ENCODE peak calls at places on chromosomes 13 and 19, in four cellular contexts. One of them, this sample, is unnamed.

GRCh38 chr13:98879965-98880364 is 97.9 kb downstream of the DOCK9 start:
- DNase-seq in activated naive CD8-positive, alpha-beta T cell treated with anti-CD3 and anti-CD28 coated beads, Interleukin-2, amount 50 U/mL, for 24 hours: no peak
- DNase-seq in GM13976: no peak
- DNase-seq in brain microvascular endothelial cell: no peak
- DNase-seq in this sample: no peak

GRCh38 chr13:41603917-41604316 is 146.6 kb downstream of the RGCC start:
- DNase-seq in activated naive CD8-positive, alpha-beta T cell treated with anti-CD3 and anti-CD28 coated beads, Interleukin-2, amount 50 U/mL, for 24 hours: no peak
- DNase-seq in brain microvascular endothelial cell: peak; percentile 56
- DNase-seq in GM13976: no peak
- DNase-seq in this sample: no peak

GRCh38 chr13:80684525-80685017 is 343.6 kb upstream of the SPRY2 start:
- DNase-seq in brain microvascular endothelial cell: no peak
- DNase-seq in activated naive CD8-positive, alpha-beta T cell treated with anti-CD3 and anti-CD28 coated beads, Interleukin-2, amount 50 U/mL, for 24 hours: no peak
- DNase-seq in GM13976: no peak
- DNase-seq in this sample: no peak

GRCh38 chr19:38004100-38004504 is 97.1 kb downstream of the SIPA1L3 start:
- DNase-seq in GM13976: no peak
- DNase-seq in activated naive CD8-positive, alpha-beta T cell treated with anti-CD3 and anti-CD28 coated beads, Interleukin-2, amount 50 U/mL, for 24 hours: no peak
- DNase-seq in brain microvascular endothelial cell: peak; percentile 26
- DNase-seq in this sample: no peak

GRCh38 chr13:66673401-66673800 is 556.7 kb downstream of the PCDH9 start:
- DNase-seq in brain microvascular endothelial cell: peak; percentile 84
- DNase-seq in activated naive CD8-positive, alpha-beta T cell treated with anti-CD3 and anti-CD28 coated beads, Interleukin-2, amount 50 U/mL, for 24 hours: no peak
- DNase-seq in GM13976: no peak
- DNase-seq in this sample: no peak

GRCh38 chr13:28714651-28715050 is 4.1 kb downstream of the SLC46A3 start:
- DNase-seq in brain microvascular endothelial cell: no peak
- DNase-seq in GM13976: no peak
- DNase-seq in activated naive CD8-positive, alpha-beta T cell treated with anti-CD3 and anti-CD28 coated beads, Interleukin-2, amount 50 U/mL, for 24 hours: no peak
- DNase-seq in this sample: no peak

GRCh38 chr19:49514151-49514550 is 1.7 kb downstream of the FCGRT start:
- DNase-seq in brain microvascular endothelial cell: no peak
- DNase-seq in GM13976: peak; percentile 27
- DNase-seq in activated naive CD8-positive, alpha-beta T cell treated with anti-CD3 and anti-CD28 coated beads, Interleukin-2, amount 50 U/mL, for 24 hours: no peak
- DNase-seq in this sample: no peak

GRCh38 chr19:28485300-28485699 is 727.7 kb downstream of the UQCRFS1 start:
- DNase-seq in activated naive CD8-positive, alpha-beta T cell treated with anti-CD3 and anti-CD28 coated beads, Interleukin-2, amount 50 U/mL, for 24 hours: no peak
- DNase-seq in brain microvascular endothelial cell: no peak
- DNase-seq in GM13976: no peak
- DNase-seq in this sample: no peak

GRCh38 chr13:108402850-108403249 is 133.3 kb downstream of the TNFSF13B start:
- DNase-seq in GM13976: no peak
- DNase-seq in brain microvascular endothelial cell: no peak
- DNase-seq in activated naive CD8-positive, alpha-beta T cell treated with anti-CD3 and anti-CD28 coated beads, Interleukin-2, amount 50 U/mL, for 24 hours: no peak
- DNase-seq in this sample: no peak

GRCh38 chr19:48745208-48745995 is 1.3 kb downstream of the IZUMO1 start:
- DNase-seq in brain microvascular endothelial cell: peak; percentile 77
- DNase-seq in GM13976: peak; percentile 77
- DNase-seq in activated naive CD8-positive, alpha-beta T cell treated with anti-CD3 and anti-CD28 coated beads, Interleukin-2, amount 50 U/mL, for 24 hours: peak; percentile 59
- DNase-seq in this sample: peak; percentile 68

GRCh38 chr19:54189668-54190502 is 505 bp upstream of the MBOAT7 start:
- DNase-seq in brain microvascular endothelial cell: peak; percentile 100
- DNase-seq in activated naive CD8-positive, alpha-beta T cell treated with anti-CD3 and anti-CD28 coated beads, Interleukin-2, amount 50 U/mL, for 24 hours: peak; percentile 100
- DNase-seq in GM13976: peak; percentile 98
- DNase-seq in this sample: peak; percentile 96

GRCh38 chr19:9060559-9061340 is 26.1 kb upstream of the OR1M1 start:
- DNase-seq in brain microvascular endothelial cell: no peak
- DNase-seq in activated naive CD8-positive, alpha-beta T cell treated with anti-CD3 and anti-CD28 coated beads, Interleukin-2, amount 50 U/mL, for 24 hours: no peak
- DNase-seq in GM13976: no peak
- DNase-seq in this sample: no peak

GRCh38 chr19:39296055-39296645 is at the start of gene IFNL1:
- DNase-seq in brain microvascular endothelial cell: no peak
- DNase-seq in activated naive CD8-positive, alpha-beta T cell treated with anti-CD3 and anti-CD28 coated beads, Interleukin-2, amount 50 U/mL, for 24 hours: no peak
- DNase-seq in GM13976: no peak
- DNase-seq in this sample: no peak

GRCh38 chr13:51549593-51549992 is 34.7 kb upstream of the WDFY2 start:
- DNase-seq in GM13976: no peak
- DNase-seq in brain microvascular endothelial cell: no peak
- DNase-seq in activated naive CD8-positive, alpha-beta T cell treated with anti-CD3 and anti-CD28 coated beads, Interleukin-2, amount 50 U/mL, for 24 hours: no peak
- DNase-seq in this sample: no peak

GRCh38 chr13:43057653-43058317 is 34.4 kb downstream of the DNAJC15 start:
- DNase-seq in GM13976: no peak
- DNase-seq in brain microvascular endothelial cell: peak; percentile 81
- DNase-seq in activated naive CD8-positive, alpha-beta T cell treated with anti-CD3 and anti-CD28 coated beads, Interleukin-2, amount 50 U/mL, for 24 hours: no peak
- DNase-seq in this sample: no peak

GRCh38 chr19:34305221-34306058 is 51.1 kb downstream of the GARRE1 start:
- DNase-seq in GM13976: no peak
- DNase-seq in activated naive CD8-positive, alpha-beta T cell treated with anti-CD3 and anti-CD28 coated beads, Interleukin-2, amount 50 U/mL, for 24 hours: no peak
- DNase-seq in brain microvascular endothelial cell: no peak
- DNase-seq in this sample: no peak

GRCh38 chr13:39531646-39532045 is 71.3 kb downstream of the LHFPL6 start:
- DNase-seq in activated naive CD8-positive, alpha-beta T cell treated with anti-CD3 and anti-CD28 coated beads, Interleukin-2, amount 50 U/mL, for 24 hours: no peak
- DNase-seq in GM13976: no peak
- DNase-seq in brain microvascular endothelial cell: no peak
- DNase-seq in this sample: no peak

GRCh38 chr13:102401305-102401704 is 543 bp downstream of the FGF14 start:
- DNase-seq in GM13976: peak; percentile 31
- DNase-seq in activated naive CD8-positive, alpha-beta T cell treated with anti-CD3 and anti-CD28 coated beads, Interleukin-2, amount 50 U/mL, for 24 hours: no peak
- DNase-seq in brain microvascular endothelial cell: no peak
- DNase-seq in this sample: no peak

GRCh38 chr19:5292453-5292842 is 48.2 kb downstream of the PTPRS start:
- DNase-seq in activated naive CD8-positive, alpha-beta T cell treated with anti-CD3 and anti-CD28 coated beads, Interleukin-2, amount 50 U/mL, for 24 hours: peak; percentile 30
- DNase-seq in brain microvascular endothelial cell: no peak
- DNase-seq in GM13976: no peak
- DNase-seq in this sample: no peak

GRCh38 chr19:10502524-10503001 is 593 bp downstream of the KEAP1 start:
- DNase-seq in GM13976: peak; percentile 98
- DNase-seq in activated naive CD8-positive, alpha-beta T cell treated with anti-CD3 and anti-CD28 coated beads, Interleukin-2, amount 50 U/mL, for 24 hours: peak; percentile 92
- DNase-seq in brain microvascular endothelial cell: peak; percentile 81
- DNase-seq in this sample: peak; percentile 96

GRCh38 chr13:76597868-76598267 is 288.3 kb downstream of the KCTD12 start:
- DNase-seq in activated naive CD8-positive, alpha-beta T cell treated with anti-CD3 and anti-CD28 coated beads, Interleukin-2, amount 50 U/mL, for 24 hours: no peak
- DNase-seq in brain microvascular endothelial cell: no peak
- DNase-seq in GM13976: no peak
- DNase-seq in this sample: no peak

GRCh38 chr13:74687452-74688180 is 553.4 kb upstream of the KLF12 start:
- DNase-seq in brain microvascular endothelial cell: no peak
- DNase-seq in GM13976: no peak
- DNase-seq in activated naive CD8-positive, alpha-beta T cell treated with anti-CD3 and anti-CD28 coated beads, Interleukin-2, amount 50 U/mL, for 24 hours: no peak
- DNase-seq in this sample: no peak

GRCh38 chr19:41530184-41530534 is 45.8 kb upstream of the CEACAM21 start:
- DNase-seq in GM13976: no peak
- DNase-seq in activated naive CD8-positive, alpha-beta T cell treated with anti-CD3 and anti-CD28 coated beads, Interleukin-2, amount 50 U/mL, for 24 hours: no peak
- DNase-seq in brain microvascular endothelial cell: no peak
- DNase-seq in this sample: no peak

GRCh38 chr13:41188584-41188983 is 5.8 kb downstream of the KBTBD7 start:
- DNase-seq in brain microvascular endothelial cell: no peak
- DNase-seq in activated naive CD8-positive, alpha-beta T cell treated with anti-CD3 and anti-CD28 coated beads, Interleukin-2, amount 50 U/mL, for 24 hours: no peak
- DNase-seq in GM13976: no peak
- DNase-seq in this sample: no peak

GRCh38 chr13:41463823-41464602 is 6.7 kb downstream of the RGCC start:
- DNase-seq in activated naive CD8-positive, alpha-beta T cell treated with anti-CD3 and anti-CD28 coated beads, Interleukin-2, amount 50 U/mL, for 24 hours: peak; percentile 74
- DNase-seq in GM13976: peak; percentile 72
- DNase-seq in brain microvascular endothelial cell: no peak
- DNase-seq in this sample: peak; percentile 73

GRCh38 chr19:50535672-50536071 is 22.0 kb upstream of the ASPDH start:
- DNase-seq in activated naive CD8-positive, alpha-beta T cell treated with anti-CD3 and anti-CD28 coated beads, Interleukin-2, amount 50 U/mL, for 24 hours: no peak
- DNase-seq in GM13976: no peak
- DNase-seq in brain microvascular endothelial cell: no peak
- DNase-seq in this sample: no peak

GRCh38 chr19:2537544-2537943 is 61.6 kb downstream of the GADD45B start:
- DNase-seq in GM13976: no peak
- DNase-seq in brain microvascular endothelial cell: no peak
- DNase-seq in activated naive CD8-positive, alpha-beta T cell treated with anti-CD3 and anti-CD28 coated beads, Interleukin-2, amount 50 U/mL, for 24 hours: no peak
- DNase-seq in this sample: no peak

GRCh38 chr13:110340812-110341444 is 33.8 kb downstream of the COL4A2 start:
- DNase-seq in brain microvascular endothelial cell: peak; percentile 93
- DNase-seq in GM13976: peak; percentile 46
- DNase-seq in activated naive CD8-positive, alpha-beta T cell treated with anti-CD3 and anti-CD28 coated beads, Interleukin-2, amount 50 U/mL, for 24 hours: peak; percentile 64
- DNase-seq in this sample: peak; percentile 40

GRCh38 chr13:112733661-112734379 is 44.0 kb downstream of the ATP11A start:
- DNase-seq in activated naive CD8-positive, alpha-beta T cell treated with anti-CD3 and anti-CD28 coated beads, Interleukin-2, amount 50 U/mL, for 24 hours: no peak
- DNase-seq in brain microvascular endothelial cell: no peak
- DNase-seq in GM13976: no peak
- DNase-seq in this sample: no peak

GRCh38 chr19:39515551-39516191 is 732 bp downstream of the SELENOV start:
- DNase-seq in brain microvascular endothelial cell: no peak
- DNase-seq in GM13976: no peak
- DNase-seq in activated naive CD8-positive, alpha-beta T cell treated with anti-CD3 and anti-CD28 coated beads, Interleukin-2, amount 50 U/mL, for 24 hours: no peak
- DNase-seq in this sample: no peak

GRCh38 chr19:39236527-39236926 is 8.3 kb downstream of the IFNL3 start:
- DNase-seq in GM13976: no peak
- DNase-seq in activated naive CD8-positive, alpha-beta T cell treated with anti-CD3 and anti-CD28 coated beads, Interleukin-2, amount 50 U/mL, for 24 hours: peak; percentile 36
- DNase-seq in brain microvascular endothelial cell: no peak
- DNase-seq in this sample: no peak

GRCh38 chr13:110015253-110015652 is 228.9 kb upstream of the IRS2 start:
- DNase-seq in activated naive CD8-positive, alpha-beta T cell treated with anti-CD3 and anti-CD28 coated beads, Interleukin-2, amount 50 U/mL, for 24 hours: no peak
- DNase-seq in brain microvascular endothelial cell: no peak
- DNase-seq in GM13976: no peak
- DNase-seq in this sample: no peak

GRCh38 chr13:48804836-48805601 is 151.3 kb downstream of the CYSLTR2 start:
- DNase-seq in brain microvascular endothelial cell: no peak
- DNase-seq in GM13976: no peak
- DNase-seq in activated naive CD8-positive, alpha-beta T cell treated with anti-CD3 and anti-CD28 coated beads, Interleukin-2, amount 50 U/mL, for 24 hours: no peak
- DNase-seq in this sample: no peak

GRCh38 chr19:1289395-1290244 is 3.9 kb downstream of the EFNA2 start:
- DNase-seq in GM13976: no peak
- DNase-seq in brain microvascular endothelial cell: no peak
- DNase-seq in activated naive CD8-positive, alpha-beta T cell treated with anti-CD3 and anti-CD28 coated beads, Interleukin-2, amount 50 U/mL, for 24 hours: no peak
- DNase-seq in this sample: no peak

GRCh38 chr13:100269837-100270236 is 180.9 kb downstream of the PCCA start:
- DNase-seq in brain microvascular endothelial cell: peak; percentile 66
- DNase-seq in GM13976: no peak
- DNase-seq in activated naive CD8-positive, alpha-beta T cell treated with anti-CD3 and anti-CD28 coated beads, Interleukin-2, amount 50 U/mL, for 24 hours: no peak
- DNase-seq in this sample: no peak

This sample was measured in GM10248.